ENCODE peak calls at places on chromosomes 16 and 17, in ten cellular contexts. A is effector memory CD4-positive, alpha-beta T cell; N is body of pancreas; O is psoas muscle; K is RWPE1; L is heart right ventricle; T is A549; I is cardiac muscle cell; M is transverse colon; C is CD4-positive, alpha-beta T cell. E is an unnamed sample.
A peak's percentile ranks its signal among the peaks of the same experiment; 100 is the strongest.

GRCh38 chr17:16652847-16653366 is 743 bp downstream of the ZNF624 start:
- DNase-seq in I (no peak), A (no peak), K (no peak), O (no peak), L (no peak), C (no peak), N (no peak), T (no peak), M (no peak), E (no peak)

GRCh38 chr17:52383493-52384100 is 225.1 kb upstream of the CA10 start:
- DNase-seq in T (peak; percentile 70), M (peak; percentile 60), N (peak; percentile 71), A (no peak), K (peak; percentile 24), L (peak; percentile 39), I (peak; percentile 84), O (no peak), C (no peak), E (peak; percentile 66)

GRCh38 chr16:71917900-71918299 is 22.6 kb downstream of the IST1 start:
- DNase-seq in O (no peak), T (no peak), K (no peak), N (no peak), I (no peak), L (no peak), C (no peak), A (no peak), M (no peak), E (no peak)

GRCh38 chr17:12928736-12929135 is 89.1 kb downstream of the ELAC2 start:
- DNase-seq in C (no peak), M (no peak), N (no peak), K (no peak), T (peak; percentile 25), L (no peak), A (no peak), I (no peak), O (no peak), E (no peak)

GRCh38 chr17:45298546-45299285 is 18.1 kb downstream of the MAP3K14 start:
- DNase-seq in I (no peak), T (no peak), N (no peak), C (no peak), O (no peak), A (no peak), K (no peak), M (no peak), L (no peak), E (no peak)

GRCh38 chr17:73562896-73563295 is 81.3 kb downstream of the SDK2 start:
- DNase-seq in K (peak; percentile 19), N (no peak), A (no peak), L (no peak), I (no peak), O (no peak), M (no peak), T (no peak), C (no peak), E (no peak)

GRCh38 chr17:63082273-63082861 is 116.3 kb downstream of the TANC2 start:
- DNase-seq in C (no peak), A (no peak), M (no peak), L (no peak), O (no peak), I (no peak), T (peak; percentile 26), K (no peak), N (no peak), E (no peak)

GRCh38 chr17:35238817-35239216 is 4.1 kb upstream of the SLFN5 start:
- DNase-seq in T (peak; percentile 31), K (peak; percentile 86), A (no peak), C (no peak), O (no peak), N (no peak), I (no peak), L (no peak), M (no peak), E (no peak)

GRCh38 chr17:32921013-32921412 is 6.9 kb upstream of the TMEM98 start:
- DNase-seq in L (no peak), C (no peak), M (no peak), N (no peak), K (no peak), T (no peak), O (no peak), I (no peak), A (no peak), E (no peak)

GRCh38 chr17:39641883-39642282 is 4.9 kb downstream of the STARD3 start:
- DNase-seq in T (no peak), M (no peak), L (no peak), O (no peak), C (no peak), K (no peak), N (no peak), I (no peak), A (no peak), E (no peak)

GRCh38 chr16:87860553-87861299 is 8.6 kb downstream of the SLC7A5 start:
- DNase-seq in N (peak; percentile 22), M (no peak), A (no peak), K (no peak), O (peak; percentile 63), T (peak; percentile 82), C (no peak), I (no peak), L (no peak), E (peak; percentile 72)

GRCh38 chr17:27352481-27353460 is 58.9 kb downstream of the WSB1 start:
- DNase-seq in C (no peak), L (peak; percentile 46), K (no peak), N (no peak), A (no peak), T (peak; percentile 40), O (no peak), I (no peak), M (no peak), E (no peak)

GRCh38 chr17:42283241-42284019 is 4.9 kb upstream of the STAT5A start:
- DNase-seq in O (no peak), K (no peak), N (peak; percentile 4), C (no peak), T (no peak), L (no peak), M (no peak), I (no peak), A (no peak), E (peak; percentile 77)

GRCh38 chr16:77462894-77463293 is 28.1 kb upstream of the ADAMTS18 start:
- DNase-seq in L (no peak), I (no peak), O (no peak), A (no peak), K (no peak), M (no peak), T (no peak), N (no peak), C (no peak), E (no peak)

GRCh38 chr17:45307290-45308015 is 9.4 kb downstream of the MAP3K14 start:
- DNase-seq in C (peak; percentile 22), T (peak; percentile 69), N (peak; percentile 54), I (no peak), O (no peak), A (no peak), M (no peak), L (no peak), K (peak; percentile 68), E (peak; percentile 63)

GRCh38 chr16:83940630-83941378 is 12.2 kb upstream of the OSGIN1 start:
- DNase-seq in M (no peak), A (no peak), N (no peak), T (no peak), I (no peak), K (no peak), O (no peak), L (no peak), C (no peak), E (no peak)

GRCh38 chr16:16863672-16864071 is 484.7 kb downstream of the NPIPA7 start:
- DNase-seq in O (no peak), A (no peak), N (no peak), L (no peak), T (no peak), C (no peak), K (no peak), I (no peak), M (no peak), E (no peak)
- H3K27ac ChIP-seq in O (no peak overlapping the region), A (no peak overlapping the region), N (no peak overlapping the region), L (no peak overlapping the region), T (peak overlapping the region; percentile 68), C (no peak overlapping the region), K (no peak overlapping the region), I (peak overlapping the region; percentile 52), M (no peak overlapping the region), E (no peak overlapping the region)

DNA sequence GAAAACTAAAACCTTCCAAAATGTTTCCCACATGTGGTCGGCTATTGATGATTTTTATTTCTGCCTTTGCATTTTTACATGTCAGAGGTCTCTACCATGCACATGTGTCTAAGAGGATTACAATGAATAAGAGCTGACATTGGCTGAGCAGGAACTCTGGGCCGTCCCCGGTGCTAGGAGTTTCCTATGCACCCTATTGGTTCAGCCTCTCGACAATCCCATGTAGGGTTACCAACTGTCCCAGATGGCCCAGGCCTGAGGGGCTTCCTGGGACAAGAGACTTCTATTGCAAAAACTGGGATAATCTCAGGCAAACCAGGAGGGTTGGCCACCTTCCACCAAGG is 115.6 kb upstream of the TNRC6C start:
- DNase-seq in L (no peak), C (no peak), A (no peak), I (no peak), M (no peak), O (no peak), T (no peak), K (no peak), N (no peak), E (no peak)
- H3K27ac ChIP-seq in L (peak overlapping the region; percentile 81), C (no peak overlapping the region), A (peak overlapping the region; percentile 59), I (no peak overlapping the region), M (no peak overlapping the region), O (peak overlapping the region; percentile 73), T (no peak overlapping the region), K (no peak overlapping the region), N (no peak overlapping the region), E (no peak overlapping the region)

GRCh38 chr16:22233050-22233405 is 26.9 kb downstream of the EEF2K start:
- DNase-seq in O (no peak), L (no peak), K (no peak), M (no peak), I (no peak), T (no peak), A (no peak), C (no peak), N (no peak), E (no peak)
- H3K27ac ChIP-seq in O (peak overlapping the region; percentile 38), L (peak overlapping the region; percentile 32), K (peak overlapping the region; percentile 88), M (peak overlapping the region; percentile 91), I (peak overlapping the region; percentile 69), T (peak overlapping the region; percentile 82), A (no peak overlapping the region), C (no peak overlapping the region), N (peak overlapping the region; percentile 78), E (no peak overlapping the region)

GRCh38 chr17:5003214-5003867 is 5.6 kb downstream of the KIF1C start:
- DNase-seq in T (no peak), K (no peak), N (no peak), I (no peak), C (no peak), L (no peak), O (peak; percentile 76), M (no peak), A (no peak), E (no peak)
- H3K27ac ChIP-seq in T (no peak overlapping the region), K (no peak overlapping the region), N (no peak overlapping the region), I (no peak overlapping the region), C (no peak overlapping the region), L (no peak overlapping the region), O (peak overlapping the region; percentile 96), M (no peak overlapping the region), A (no peak overlapping the region), E (no peak overlapping the region)

GRCh38 chr16:10126686-10127085 is 55.5 kb downstream of the GRIN2A start:
- DNase-seq in K (no peak), A (no peak), M (no peak), O (no peak), N (no peak), T (no peak), I (no peak), L (no peak), C (no peak), E (no peak)
- H3K27ac ChIP-seq in K (no peak overlapping the region), A (no peak overlapping the region), M (no peak overlapping the region), O (no peak overlapping the region), N (no peak overlapping the region), T (no peak overlapping the region), I (no peak overlapping the region), L (no peak overlapping the region), C (no peak overlapping the region), E (no peak overlapping the region)

E was measured in adrenal gland.